ENCODE peak calls at places on chromosomes 12 and 14, in four cellular contexts. C is mucosa of descending colon; N is CD8-positive, alpha-beta T cell; X is left ventricle myocardium inferior. G is an unnamed sample. For H3K4me1, the result is how much of the 10 kb centered on the place peaks cover.

GRCh38 chr14:78985668-78986073 is 815.5 kb downstream of the NRXN3 start:
- DNase-seq in C (no peak), N (no peak), X (no peak), G (no peak)

GRCh38 chr12:67649165-67650126 is 901 bp downstream of the DYRK2 start:
- DNase-seq in C (peak), N (peak), X (peak), G (peak)

GRCh38 chr14:23430733-23431105 is 4.7 kb downstream of the MYH7 start:
- DNase-seq in C (no peak), N (no peak), X (no peak), G (no peak)

GRCh38 chr14:20551606-20552005 is 9.2 kb downstream of the RNASE9 start:
- DNase-seq in C (no peak), N (no peak), X (no peak), G (no peak)

GRCh38 chr12:4829161-4829792 is 80.4 kb upstream of the KCNA1 start:
- DNase-seq in C (no peak), N (no peak), X (no peak), G (no peak)

GRCh38 chr12:32367381-32367780 is 32.0 kb upstream of the FGD4 start:
- DNase-seq in C (no peak), N (no peak), X (no peak), G (no peak)

GRCh38 chr12:32115404-32116104 is 8.9 kb downstream of the BICD1 start:
- DNase-seq in C (peak), N (no peak), X (peak), G (peak)

GRCh38 chr12:127145929-127146789 is 1120.8 kb upstream of the TMEM132C start:
- DNase-seq in C (peak), N (peak), X (peak), G (peak)

GRCh38 chr12:127760996-127761395 is 506.0 kb upstream of the TMEM132C start:
- DNase-seq in C (no peak), N (no peak), X (no peak), G (no peak)

GRCh38 chr12:107684990-107685359 is 624 bp upstream of the PWP1 start:
- DNase-seq in C (peak), N (no peak), X (no peak), G (no peak)

GRCh38 chr12:11861155-11861863 is 209.4 kb upstream of the BCL2L14 start:
- DNase-seq in C (no peak), N (no peak), X (no peak), G (no peak)

GRCh38 chr12:132395192-132395907 is 66.0 kb upstream of the GALNT9 start:
- DNase-seq in C (no peak), N (no peak), X (no peak), G (no peak)

GRCh38 chr12:113214938-113215400 is 6.3 kb upstream of the TPCN1 start:
- DNase-seq in C (peak), N (no peak), X (peak), G (peak)

GRCh38 chr14:37623971-37624370 is 28.5 kb downstream of the TTC6 start:
- DNase-seq in C (no peak), N (no peak), X (no peak), G (no peak)

GRCh38 chr14:24232121-24232644 is at the start of gene NEDD8:
- DNase-seq in C (peak), N (peak), X (peak), G (peak)

GRCh38 chr14:23147676-23148075 is 28.6 kb upstream of the CEBPE start:
- DNase-seq in C (no peak), N (no peak), X (no peak), G (peak)

GRCh38 chr12:116213885-116214527 is 63.5 kb downstream of the MED13L start:
- DNase-seq in C (no peak), N (no peak), X (no peak), G (no peak)

GRCh38 chr12:112875608-112876007 is 31.2 kb upstream of the OAS1 start:
- DNase-seq in C (no peak), N (no peak), X (no peak), G (no peak)

GRCh38 chr12:67909091-67909531 is 80.1 kb upstream of the IFNG-AS1 start:
- DNase-seq in C (no peak), N (no peak), X (no peak), G (no peak)

GRCh38 chr14:99602054-99602787 is 1.8 kb downstream of the CCDC85C start:
- DNase-seq in C (peak), N (no peak), X (no peak), G (no peak)

GRCh38 chr12:126784328-126784921 is 1482.5 kb upstream of the TMEM132C start:
- DNase-seq in C (peak), N (peak), X (no peak), G (no peak)

GRCh38 chr12:59393506-59393905 is 202.3 kb upstream of the SLC16A7 start:
- DNase-seq in C (no peak), N (no peak), X (no peak), G (no peak)

GRCh38 chr12:28937196-28937595 is 211.9 kb upstream of the FAR2 start:
- DNase-seq in C (no peak), N (no peak), X (no peak), G (no peak)

GRCh38 chr14:68987653-68988036 is 8.5 kb upstream of the ACTN1 start:
- DNase-seq in C (no peak), N (no peak), X (no peak), G (no peak)

GRCh38 chr12:25994252-25994651 is 35.8 kb downstream of the RASSF8 start:
- DNase-seq in C (no peak), N (no peak), X (no peak), G (no peak)

GRCh38 chr14:101369916-101370592 is 191.2 kb upstream of the DIO3 start:
- DNase-seq in C (no peak), N (no peak), X (no peak), G (peak)

GRCh38 chr12:114982760-114983159 is 298.8 kb upstream of the TBX3 start:
- DNase-seq in C (no peak), N (no peak), X (no peak), G (no peak)

GRCh38 chr12:128830505-128830893 is 6.7 kb upstream of the SLC15A4 start:
- DNase-seq in C (no peak), N (no peak), X (no peak), G (no peak)

GRCh38 chr12:97169922-97170321 is 262.9 kb downstream of the NEDD1 start:
- DNase-seq in C (no peak), N (no peak), X (no peak), G (no peak)

GRCh38 chr12:10771132-10771733 is 31.2 kb downstream of the TAS2R7 start:
- DNase-seq in C (no peak), N (no peak), X (no peak), G (no peak)

GRCh38 chr12:75979181-75979580 is 52.4 kb downstream of the PHLDA1 start:
- DNase-seq in C (no peak), N (peak), X (no peak), G (no peak)

GRCh38 chr12:2826721-2827515 is 7.9 kb downstream of the NRIP2 start:
- DNase-seq in C (no peak), N (no peak), X (no peak), G (no peak)

GRCh38 chr14:77565289-77566081 is 51.0 kb downstream of the SPTLC2 start:
- DNase-seq in C (no peak), N (no peak), X (no peak), G (no peak)

GRCh38 chr12:14769837-14770494 is 33.3 kb downstream of the WBP11 start:
- DNase-seq in C (peak), N (peak), X (peak), G (peak)

GRCh38 chr12:24595652-24596235 is 353.2 kb downstream of the BCAT1 start:
- DNase-seq in C (no peak), N (no peak), X (no peak), G (no peak)

GRCh38 chr12:92955997-92956663 is 27.0 kb upstream of the EEA1 start:
- DNase-seq in C (no peak), N (no peak), X (no peak), G (no peak)

GRCh38 chr14:101202627-101203404 is 299.3 kb upstream of the RTL1 start:
- DNase-seq in C (no peak), N (no peak), X (no peak), G (peak)

GRCh38 chr14:35534130-35534883 is at the start of gene INSM2:
- DNase-seq in C (no peak), N (no peak), X (no peak), G (no peak)
- TF ChIP-seq CTCF in C (no peak), N (no peak), X (no peak), G (no peak)

GRCh38 chr14:103538291-103539055 is 9.5 kb downstream of the TRMT61A start:
- DNase-seq in C (no peak), N (no peak), X (no peak), G (no peak)
- H3K4me1 ChIP-seq in C (under half), N (under half), X (half or more), G (half or more)

GRCh38 chr12:124647316-124647715 is 79.9 kb upstream of the NCOR2 start:
- DNase-seq in C (no peak), N (no peak), X (no peak), G (no peak)

GRCh38 chr12:124648710-124649384 is 81.4 kb upstream of the NCOR2 start:
- DNase-seq in C (no peak), N (no peak), X (no peak), G (no peak)

GRCh38 chr12:124645530-124646244 is 78.3 kb upstream of the NCOR2 start:
- DNase-seq in C (no peak), N (no peak), X (no peak), G (no peak)

GRCh38 chr12:124650912-124651311 is 83.5 kb upstream of the NCOR2 start:
- DNase-seq in C (no peak), N (no peak), X (no peak), G (no peak)

GRCh38 chr12:124646385-124647230 is 79.2 kb upstream of the NCOR2 start:
- DNase-seq in C (no peak), N (peak), X (no peak), G (no peak)
- H3K4me3 ChIP-seq in C (no peak), N (peak), X (no peak), G (no peak)

DNA sequence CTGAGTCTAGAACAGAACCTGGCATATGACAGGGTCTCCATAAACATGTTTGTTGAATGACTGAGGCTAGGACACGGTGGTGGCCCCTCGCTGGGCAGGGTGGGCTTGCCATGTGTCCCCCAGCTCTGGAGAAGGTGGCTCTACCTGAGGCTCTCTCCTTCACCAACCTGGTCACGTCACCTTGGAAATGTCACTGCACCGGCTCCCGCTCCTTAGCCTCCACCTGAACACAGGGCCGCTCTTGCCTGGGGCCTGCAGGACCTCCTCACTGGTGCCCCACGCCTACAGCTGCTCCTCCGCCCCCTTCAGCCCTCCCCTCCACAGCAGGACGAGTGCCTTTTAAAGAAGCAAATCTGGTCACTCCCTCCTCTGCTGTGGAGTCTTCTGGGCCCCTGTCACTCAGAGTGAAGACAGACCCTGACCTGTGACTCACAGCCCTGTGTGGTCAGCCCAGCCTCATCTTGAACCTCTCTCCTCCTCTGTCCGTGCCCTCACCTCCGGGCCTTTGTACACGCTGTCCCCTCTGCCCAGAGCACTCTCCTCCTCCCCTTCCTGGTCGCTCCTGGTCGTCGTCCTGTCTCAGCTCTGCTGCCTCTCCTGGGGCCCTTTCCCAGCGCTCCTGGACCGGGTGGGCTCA is 81.0 kb downstream of the ADGRD1 start:
- DNase-seq in C (no peak), N (no peak), X (no peak), G (no peak)
- TF ChIP-seq CTCF in C (no peak), N (no peak), X (no peak), G (no peak)

GRCh38 chr12:57242691-57243454 is 8.1 kb downstream of the STAC3 start:
- DNase-seq in C (peak), N (peak), X (no peak), G (no peak)
- H3K4me1 ChIP-seq in C (under half), N (half or more), X (half or more), G (under half)

DNA sequence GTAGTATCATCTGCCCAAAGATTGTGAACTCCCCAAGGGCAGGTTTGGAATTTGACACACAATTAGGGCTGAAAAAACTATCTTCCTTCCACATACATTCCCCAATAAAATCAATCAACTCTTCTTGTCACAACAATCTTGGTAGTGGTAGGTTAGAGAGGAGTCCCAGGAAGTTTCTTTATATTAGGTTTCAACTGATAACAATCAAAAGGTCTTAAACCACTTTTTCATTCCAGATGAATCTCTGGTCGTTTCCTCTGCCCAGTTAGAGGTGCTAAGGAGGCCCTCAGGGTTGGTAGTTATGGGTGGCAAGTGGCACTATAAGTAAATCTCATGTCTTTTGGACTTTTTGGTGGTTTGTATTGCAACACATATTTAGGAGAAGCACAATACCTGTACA is 1.7 kb upstream of the SLC38A2 start:
- DNase-seq in C (no peak), N (no peak), X (no peak), G (no peak)
- H3K4me3 ChIP-seq in C (no peak), N (peak), X (no peak), G (no peak)

GRCh38 chr12:101696477-101697196 is 803 bp upstream of the CHPT1 start:
- DNase-seq in C (peak), N (peak), X (peak), G (peak)

GRCh38 chr12:101697197-101697929 is at the start of gene CHPT1:
- DNase-seq in C (peak), N (peak), X (peak), G (peak)

GRCh38 chr12:101697930-101698781 is 716 bp downstream of the CHPT1 start:
- DNase-seq in C (peak), N (no peak), X (peak), G (peak)

GRCh38 chr12:101700299-101700820 is 2.9 kb downstream of the CHPT1 start:
- DNase-seq in C (no peak), N (no peak), X (no peak), G (no peak)

GRCh38 chr12:101698782-101699347 is 1.4 kb downstream of the CHPT1 start:
- DNase-seq in C (no peak), N (no peak), X (no peak), G (no peak)
- TF ChIP-seq CTCF in C (no peak), N (no peak), X (peak), G (no peak)

DNA sequence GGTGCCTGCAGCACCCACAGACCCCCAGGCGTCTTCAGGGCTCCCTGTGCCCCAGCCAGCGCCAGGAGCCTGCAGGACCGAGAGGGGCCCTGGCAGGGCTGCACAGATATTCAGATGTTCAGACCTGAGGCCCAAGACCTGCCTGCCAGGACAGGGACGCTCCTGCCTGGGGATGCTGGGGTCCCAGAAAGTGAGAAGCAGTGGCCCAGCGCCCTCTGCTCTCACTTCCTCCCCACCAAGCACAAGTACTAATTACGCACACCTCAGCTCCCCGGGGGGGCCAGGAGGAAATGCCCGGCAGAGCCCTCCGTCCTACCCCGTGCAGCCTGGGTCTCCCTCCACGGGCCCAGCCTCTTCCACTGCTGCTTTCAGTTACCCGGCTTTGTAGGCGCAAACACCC is 28.8 kb upstream of the INF2 start:
- DNase-seq in C (peak), N (no peak), X (no peak), G (no peak)
- H3K4me1 ChIP-seq in C (under half), N (under half), X (under half), G (under half)